ENCODE peak calls at places on chromosome 22, in six cellular contexts. G is GM12878, V is A549, F is K562, M is HepG2, X is endothelial cell of umbilical vein. B is an unnamed sample.

GRCh38 chr22:28222976-28223375 is 303.9 kb upstream of the PITPNB start:
- DNase-seq in M (no peak), V (no peak), X (no peak), G (no peak), F (no peak), B (no peak)

GRCh38 chr22:46609175-46609690 is 11.0 kb upstream of the GRAMD4 start:
- DNase-seq in M (peak; percentile 92), F (no peak), G (no peak), V (no peak), X (no peak), B (peak; percentile 59)

GRCh38 chr22:22927196-22927887 is 39.7 kb downstream of the IGLL5 start:
- DNase-seq in V (no peak), X (no peak), F (peak; percentile 61), M (no peak), G (no peak), B (no peak)

GRCh38 chr22:39117585-39118191 is 20.6 kb downstream of the APOBEC3H start:
- DNase-seq in V (peak; percentile 55), M (peak; percentile 60), G (peak; percentile 81), F (peak; percentile 30), X (peak; percentile 57), B (peak; percentile 71)

GRCh38 chr22:48268771-48269552 is 1506.5 kb downstream of the TBC1D22A start:
- DNase-seq in M (no peak), G (no peak), F (no peak), V (peak; percentile 39), X (no peak), B (no peak)

GRCh38 chr22:39462443-39463147 is 5.8 kb downstream of the MGAT3 start:
- DNase-seq in F (peak; percentile 52), X (no peak), M (peak; percentile 40), G (peak; percentile 62), V (no peak), B (peak; percentile 56)

GRCh38 chr22:30351226-30351625 is 5.5 kb downstream of the SF3A1 start:
- DNase-seq in G (no peak), M (no peak), F (no peak), X (no peak), V (no peak), B (no peak)

GRCh38 chr22:17559188-17559587 is 4.1 kb upstream of the SLC25A18 start:
- DNase-seq in G (no peak), M (no peak), X (no peak), V (no peak), F (no peak), B (no peak)

GRCh38 chr22:19405652-19406051 is 25.9 kb downstream of the HIRA start:
- DNase-seq in X (no peak), M (no peak), G (no peak), F (no peak), V (no peak), B (no peak)

GRCh38 chr22:35140879-35141745 is 75.2 kb downstream of the ISX start:
- DNase-seq in M (no peak), G (no peak), V (no peak), F (peak; percentile 38), X (no peak), B (peak; percentile 25)

GRCh38 chr22:47195156-47195675 is 432.8 kb downstream of the TBC1D22A start:
- DNase-seq in F (no peak), G (no peak), M (no peak), X (no peak), V (no peak), B (no peak)

GRCh38 chr22:30866216-30866615 is 102.4 kb downstream of the MORC2 start:
- DNase-seq in G (no peak), F (peak; percentile 1), M (no peak), X (no peak), V (no peak), B (no peak)

GRCh38 chr22:36912694-36913430 is 566 bp upstream of the CSF2RB start:
- DNase-seq in M (no peak), F (no peak), X (no peak), G (no peak), V (no peak), B (no peak)

GRCh38 chr22:36916034-36916433 is 2.6 kb downstream of the CSF2RB start:
- DNase-seq in X (no peak), G (no peak), V (no peak), M (no peak), F (no peak), B (no peak)

GRCh38 chr22:36914383-36914752 is 940 bp downstream of the CSF2RB start:
- DNase-seq in F (no peak), G (no peak), M (no peak), V (no peak), X (no peak), B (no peak)

GRCh38 chr22:36911887-36912661 is 1.4 kb upstream of the CSF2RB start:
- DNase-seq in F (no peak), M (no peak), X (peak; percentile 15), G (no peak), V (no peak), B (no peak)

DNA sequence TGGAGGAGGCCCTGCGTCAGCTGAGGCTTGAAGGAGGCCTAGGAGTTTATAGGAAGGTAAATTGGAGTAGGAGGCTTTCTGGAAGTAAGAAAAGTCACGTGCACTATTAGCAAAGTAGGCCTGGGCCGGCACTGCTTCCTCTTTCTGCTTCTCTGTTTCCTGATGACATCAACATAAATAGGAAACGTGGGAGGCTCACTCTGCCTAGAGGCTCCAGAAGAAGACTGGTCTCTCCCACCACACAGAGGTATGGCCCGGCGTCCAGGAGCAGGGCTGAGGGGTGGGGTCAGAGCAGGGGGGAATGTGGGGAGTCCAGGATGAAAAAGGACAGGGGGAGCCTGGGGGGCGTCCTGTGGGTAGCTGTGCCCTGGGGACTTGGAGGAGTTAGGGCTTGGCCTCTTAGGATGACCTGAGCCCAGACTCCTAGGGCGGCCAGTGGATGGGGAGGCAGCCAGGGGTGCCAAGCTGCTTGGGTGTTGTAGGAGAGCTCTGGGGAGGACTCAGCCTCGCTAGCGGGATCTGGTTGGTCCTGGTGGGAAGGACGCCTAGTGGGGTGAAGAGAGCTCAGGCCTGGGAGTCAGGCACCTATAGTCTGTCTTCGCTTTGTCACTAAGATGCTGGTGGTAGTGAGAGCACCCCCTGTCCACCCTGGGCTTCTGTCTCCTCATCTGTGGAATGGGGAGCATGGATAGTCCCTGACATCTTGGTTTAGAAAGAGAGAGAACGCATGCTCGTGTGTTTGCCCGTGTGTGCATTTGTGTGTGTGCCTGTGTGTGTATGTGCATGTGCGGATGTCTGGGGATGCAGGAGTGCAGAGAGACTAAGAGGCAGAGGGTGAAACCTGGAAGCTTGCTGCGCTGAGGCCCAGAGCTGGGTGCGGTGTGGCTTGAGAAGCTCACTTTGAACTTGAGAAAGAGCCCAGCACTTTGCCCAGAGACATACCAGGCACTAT is at the start of gene CSF2RB:
- DNase-seq in G (no peak), V (no peak), M (no peak), X (peak; percentile 78), F (no peak), B (peak; percentile 84)
- H3K4me3 ChIP-seq in G (peak within 1 kb of the TSS; percentile 67), V (no peak within 1 kb of the TSS), M (no peak within 1 kb of the TSS), X (peak within 1 kb of the TSS; percentile 56), F (no peak within 1 kb of the TSS), B (peak within 1 kb of the TSS; percentile 28)

DNA sequence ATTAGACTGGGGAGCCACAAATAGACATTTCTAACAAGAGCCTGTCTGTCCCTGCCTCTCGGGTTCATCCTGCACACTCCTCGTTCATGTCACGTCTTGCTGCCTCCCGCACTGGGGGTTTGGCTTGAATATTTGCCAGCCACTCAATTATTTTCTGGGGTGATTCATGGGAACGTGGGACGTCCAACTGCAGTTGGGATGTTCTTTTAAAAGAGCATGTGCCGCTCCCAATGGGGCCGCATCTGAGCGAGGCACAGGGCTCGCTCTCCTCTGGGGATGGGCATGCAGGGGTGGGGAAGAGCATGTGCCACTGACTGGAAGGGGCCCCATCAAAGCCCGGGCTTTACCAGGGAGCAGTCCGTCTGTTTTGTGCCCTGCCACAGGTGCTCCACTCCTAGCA is 43.4 kb downstream of the PARVG start:
- DNase-seq in G (no peak), M (no peak), F (no peak), X (no peak), V (no peak), B (no peak)
- TF ChIP-seq MYC in G (no peak), M (no peak), F (no peak), X (no peak), V (no peak), B (no peak)

DNA sequence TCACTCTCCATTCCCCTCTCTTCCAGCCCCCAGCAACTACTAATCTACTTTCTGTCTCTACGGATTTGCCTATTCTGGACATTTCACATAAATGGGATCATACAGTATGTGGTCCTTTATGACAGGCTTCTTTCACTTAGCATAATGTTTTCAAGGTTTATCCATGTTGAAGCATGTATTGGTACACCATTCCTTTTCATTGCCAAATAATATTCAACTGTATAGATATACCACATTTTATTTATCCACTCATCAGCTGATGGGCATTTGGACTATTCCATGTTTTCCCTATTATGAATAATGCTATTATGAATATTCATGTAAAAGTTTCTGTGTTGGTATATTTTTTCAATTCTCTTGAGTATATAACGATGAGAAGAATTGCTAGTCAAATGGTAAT is 54.5 kb downstream of the MRTFA start:
- DNase-seq in F (no peak), X (no peak), V (no peak), M (no peak), G (no peak), B (no peak)
- TF ChIP-seq POLR2A in F (no peak), X (no peak), V (no peak), M (no peak), G (no peak), B (no peak)

GRCh38 chr22:25208328-25208727 is 8.7 kb downstream of the CRYBB3 start:
- DNase-seq in F (no peak), V (no peak), X (no peak), M (no peak), G (no peak), B (no peak)
- H3K4me3 ChIP-seq in F (no peak overlapping the region), V (no peak overlapping the region), X (no peak overlapping the region), M (no peak overlapping the region), G (no peak overlapping the region), B (no peak overlapping the region)

GRCh38 chr22:49764151-49764581 is 63.5 kb downstream of the BRD1 start:
- DNase-seq in M (no peak), F (no peak), X (no peak), G (no peak), V (no peak), B (no peak)
- TF ChIP-seq MYC in M (no peak), F (no peak), X (no peak), G (no peak), V (no peak), B (no peak)

GRCh38 chr22:45310331-45311032 is 748 bp downstream of the FAM118A start:
- DNase-seq in F (no peak), X (peak; percentile 21), G (no peak), V (no peak), M (no peak), B (peak; percentile 42)

GRCh38 chr22:45306139-45306538 is 3.6 kb upstream of the FAM118A start:
- DNase-seq in F (no peak), G (no peak), X (no peak), V (no peak), M (no peak), B (no peak)

GRCh38 chr22:45309422-45310227 is at the start of gene FAM118A:
- DNase-seq in V (peak; percentile 89), X (peak; percentile 91), M (peak; percentile 87), G (peak; percentile 81), F (peak; percentile 93), B (peak; percentile 96)

GRCh38 chr22:45311033-45311531 is 1.3 kb downstream of the FAM118A start:
- DNase-seq in X (no peak), G (no peak), M (no peak), V (no peak), F (no peak), B (no peak)

GRCh38 chr22:45308624-45309421 is 911 bp upstream of the FAM118A start:
- DNase-seq in X (no peak), M (no peak), V (no peak), F (no peak), G (no peak), B (peak; percentile 56)
- TF ChIP-seq POLR2A in X (no peak), M (no peak), V (no peak), F (no peak), G (no peak), B (no peak)

GRCh38 chr22:38082986-38083710 is 836 bp downstream of the SLC16A8 start:
- DNase-seq in G (no peak), M (no peak), F (no peak), X (no peak), V (no peak), B (no peak)
- H3K4me3 ChIP-seq in G (no peak overlapping the region), M (no peak overlapping the region), F (no peak overlapping the region), X (no peak overlapping the region), V (no peak overlapping the region), B (no peak overlapping the region)

B was measured in NB4.